ENCODE peak calls at places on chromosomes 3 and 15, in seven cellular contexts. Z, Y, I, R, A, W and V are unnamed samples.

GRCh38 chr15:68203486-68203885 is 1.6 kb downstream of the CALML4 start:
- DNase-seq in Z (no peak), Y (no peak), I (no peak), R (no peak), A (no peak), W (no peak), V (no peak)

GRCh38 chr15:40330368-40330836 is 6.9 kb downstream of the INAFM2 start:
- DNase-seq in Z (no peak), Y (peak), I (no peak), R (no peak), A (peak), W (no peak), V (no peak)

GRCh38 chr15:77421370-77421700 is 647 bp downstream of the HMG20A start:
- DNase-seq in Z (no peak), Y (peak), I (no peak), R (no peak), A (no peak), W (no peak), V (no peak)

GRCh38 chr15:36883705-36884355 is 216.5 kb downstream of the MEIS2 start:
- DNase-seq in Z (peak), Y (peak), I (peak), R (peak), A (peak), W (peak), V (peak)

GRCh38 chr3:126344380-126345041 is 12.7 kb downstream of the KLF15 start:
- DNase-seq in Z (no peak), Y (no peak), I (peak), R (no peak), A (no peak), W (no peak), V (no peak)

GRCh38 chr15:69996842-69997478 is 100.8 kb downstream of the TLE3 start:
- DNase-seq in Z (no peak), Y (no peak), I (no peak), R (no peak), A (no peak), W (no peak), V (no peak)

GRCh38 chr3:10373686-10374261 is 52.9 kb upstream of the SEC13 start:
- DNase-seq in Z (no peak), Y (no peak), I (no peak), R (no peak), A (peak), W (no peak), V (no peak)

GRCh38 chr3:129118745-129119144 is 2.9 kb downstream of the RAB43 start:
- DNase-seq in Z (no peak), Y (no peak), I (no peak), R (no peak), A (no peak), W (no peak), V (no peak)

GRCh38 chr3:23800731-23801130 is 5.0 kb upstream of the UBE2E1 start:
- DNase-seq in Z (no peak), Y (no peak), I (no peak), R (no peak), A (peak), W (no peak), V (no peak)

GRCh38 chr3:68067314-68067713 is 412.9 kb upstream of the SUCLG2 start:
- DNase-seq in Z (no peak), Y (no peak), I (no peak), R (no peak), A (no peak), W (no peak), V (no peak)

GRCh38 chr3:123953735-123954134 is 7.3 kb downstream of the CCDC14 start:
- DNase-seq in Z (no peak), Y (no peak), I (no peak), R (no peak), A (no peak), W (no peak), V (no peak)

GRCh38 chr3:148882288-148882687 is 17.2 kb downstream of the CPA3 start:
- DNase-seq in Z (no peak), Y (no peak), I (no peak), R (no peak), A (peak), W (no peak), V (no peak)